ENCODE peak calls at places on chromosomes 13 and 19, in nine cellular contexts. One of them, this sample, is unnamed.

GRCh38 chr13:46716821-46717220 is 80.1 kb downstream of the ESD start:
- DNase-seq in mucosa of descending colon: no peak
- DNase-seq in fibroblast of the aortic adventitia: no peak
- DNase-seq in iPS-NIHi11: no peak
- DNase-seq in NCI-H1105 treated with DMSO at 0.1 percent for 48 hours: no peak
- DNase-seq in psoas muscle: no peak
- DNase-seq in activated effector memory CD4-positive, alpha-beta T cell treated with Interleukin-2 at 50 U/mL for 16 hours: no peak
- DNase-seq in AG20443: no peak
- DNase-seq in body of pancreas: no peak
- DNase-seq in this sample: peak

GRCh38 chr19:2798733-2799132 is 13.4 kb downstream of the THOP1 start:
- DNase-seq in mucosa of descending colon: no peak
- DNase-seq in fibroblast of the aortic adventitia: peak
- DNase-seq in iPS-NIHi11: no peak
- DNase-seq in NCI-H1105 treated with DMSO at 0.1 percent for 48 hours: no peak
- DNase-seq in psoas muscle: peak
- DNase-seq in activated effector memory CD4-positive, alpha-beta T cell treated with Interleukin-2 at 50 U/mL for 16 hours: no peak
- DNase-seq in AG20443: peak
- DNase-seq in body of pancreas: peak
- DNase-seq in this sample: no peak

GRCh38 chr19:35059799-35060091 is 18.2 kb downstream of the HPN start:
- DNase-seq in mucosa of descending colon: no peak
- DNase-seq in fibroblast of the aortic adventitia: no peak
- DNase-seq in iPS-NIHi11: no peak
- DNase-seq in NCI-H1105 treated with DMSO at 0.1 percent for 48 hours: no peak
- DNase-seq in psoas muscle: no peak
- DNase-seq in activated effector memory CD4-positive, alpha-beta T cell treated with Interleukin-2 at 50 U/mL for 16 hours: no peak
- DNase-seq in AG20443: no peak
- DNase-seq in body of pancreas: no peak
- DNase-seq in this sample: no peak

GRCh38 chr13:33882804-33883203 is 64.9 kb downstream of the RFC3 start:
- DNase-seq in mucosa of descending colon: no peak
- DNase-seq in fibroblast of the aortic adventitia: no peak
- DNase-seq in iPS-NIHi11: no peak
- DNase-seq in NCI-H1105 treated with DMSO at 0.1 percent for 48 hours: no peak
- DNase-seq in psoas muscle: no peak
- DNase-seq in activated effector memory CD4-positive, alpha-beta T cell treated with Interleukin-2 at 50 U/mL for 16 hours: no peak
- DNase-seq in AG20443: no peak
- DNase-seq in body of pancreas: no peak
- DNase-seq in this sample: no peak

GRCh38 chr19:6501740-6502648 is at the start of gene TUBB4A:
- DNase-seq in mucosa of descending colon: no peak
- DNase-seq in fibroblast of the aortic adventitia: no peak
- DNase-seq in iPS-NIHi11: peak
- DNase-seq in NCI-H1105 treated with DMSO at 0.1 percent for 48 hours: no peak
- DNase-seq in psoas muscle: peak
- DNase-seq in activated effector memory CD4-positive, alpha-beta T cell treated with Interleukin-2 at 50 U/mL for 16 hours: no peak
- DNase-seq in AG20443: peak
- DNase-seq in body of pancreas: no peak
- DNase-seq in this sample: no peak

GRCh38 chr13:46552302-46552680 is 679 bp upstream of the LRCH1 start:
- DNase-seq in mucosa of descending colon: peak
- DNase-seq in fibroblast of the aortic adventitia: no peak
- DNase-seq in iPS-NIHi11: no peak
- DNase-seq in NCI-H1105 treated with DMSO at 0.1 percent for 48 hours: no peak
- DNase-seq in psoas muscle: no peak
- DNase-seq in activated effector memory CD4-positive, alpha-beta T cell treated with Interleukin-2 at 50 U/mL for 16 hours: no peak
- DNase-seq in AG20443: no peak
- DNase-seq in body of pancreas: no peak
- DNase-seq in this sample: no peak

GRCh38 chr19:38057954-38058690 is 151.1 kb downstream of the SIPA1L3 start:
- DNase-seq in mucosa of descending colon: peak
- DNase-seq in fibroblast of the aortic adventitia: no peak
- DNase-seq in iPS-NIHi11: no peak
- DNase-seq in NCI-H1105 treated with DMSO at 0.1 percent for 48 hours: no peak
- DNase-seq in psoas muscle: no peak
- DNase-seq in activated effector memory CD4-positive, alpha-beta T cell treated with Interleukin-2 at 50 U/mL for 16 hours: no peak
- DNase-seq in AG20443: no peak
- DNase-seq in body of pancreas: peak
- DNase-seq in this sample: no peak

GRCh38 chr19:34316741-34317241 is 48.2 kb upstream of the GPI start:
- DNase-seq in mucosa of descending colon: no peak
- DNase-seq in fibroblast of the aortic adventitia: no peak
- DNase-seq in iPS-NIHi11: no peak
- DNase-seq in NCI-H1105 treated with DMSO at 0.1 percent for 48 hours: no peak
- DNase-seq in psoas muscle: no peak
- DNase-seq in activated effector memory CD4-positive, alpha-beta T cell treated with Interleukin-2 at 50 U/mL for 16 hours: no peak
- DNase-seq in AG20443: peak
- DNase-seq in body of pancreas: no peak
- DNase-seq in this sample: peak

GRCh38 chr13:109949395-109949794 is 163.0 kb upstream of the IRS2 start:
- DNase-seq in mucosa of descending colon: no peak
- DNase-seq in fibroblast of the aortic adventitia: peak
- DNase-seq in iPS-NIHi11: no peak
- DNase-seq in NCI-H1105 treated with DMSO at 0.1 percent for 48 hours: no peak
- DNase-seq in psoas muscle: no peak
- DNase-seq in activated effector memory CD4-positive, alpha-beta T cell treated with Interleukin-2 at 50 U/mL for 16 hours: no peak
- DNase-seq in AG20443: no peak
- DNase-seq in body of pancreas: no peak
- DNase-seq in this sample: no peak

GRCh38 chr19:17996826-17997316 is 11.1 kb upstream of the ARRDC2 start:
- DNase-seq in mucosa of descending colon: peak
- DNase-seq in fibroblast of the aortic adventitia: peak
- DNase-seq in iPS-NIHi11: peak
- DNase-seq in NCI-H1105 treated with DMSO at 0.1 percent for 48 hours: peak
- DNase-seq in psoas muscle: peak
- DNase-seq in activated effector memory CD4-positive, alpha-beta T cell treated with Interleukin-2 at 50 U/mL for 16 hours: peak
- DNase-seq in AG20443: peak
- DNase-seq in body of pancreas: peak
- DNase-seq in this sample: peak

GRCh38 chr13:50894042-50894441 is 15.5 kb upstream of the RNASEH2B start:
- DNase-seq in mucosa of descending colon: no peak
- DNase-seq in fibroblast of the aortic adventitia: no peak
- DNase-seq in iPS-NIHi11: no peak
- DNase-seq in NCI-H1105 treated with DMSO at 0.1 percent for 48 hours: no peak
- DNase-seq in psoas muscle: no peak
- DNase-seq in activated effector memory CD4-positive, alpha-beta T cell treated with Interleukin-2 at 50 U/mL for 16 hours: no peak
- DNase-seq in AG20443: no peak
- DNase-seq in body of pancreas: no peak
- DNase-seq in this sample: no peak

GRCh38 chr19:45913874-45914830 is at the start of gene NANOS2:
- DNase-seq in mucosa of descending colon: no peak
- DNase-seq in fibroblast of the aortic adventitia: peak
- DNase-seq in iPS-NIHi11: peak
- DNase-seq in NCI-H1105 treated with DMSO at 0.1 percent for 48 hours: no peak
- DNase-seq in psoas muscle: peak
- DNase-seq in activated effector memory CD4-positive, alpha-beta T cell treated with Interleukin-2 at 50 U/mL for 16 hours: no peak
- DNase-seq in AG20443: no peak
- DNase-seq in body of pancreas: no peak
- DNase-seq in this sample: no peak

GRCh38 chr19:19444694-19445155 is 39.2 kb downstream of the GATAD2A start:
- DNase-seq in mucosa of descending colon: peak
- DNase-seq in fibroblast of the aortic adventitia: peak
- DNase-seq in iPS-NIHi11: no peak
- DNase-seq in NCI-H1105 treated with DMSO at 0.1 percent for 48 hours: no peak
- DNase-seq in psoas muscle: no peak
- DNase-seq in activated effector memory CD4-positive, alpha-beta T cell treated with Interleukin-2 at 50 U/mL for 16 hours: peak
- DNase-seq in AG20443: peak
- DNase-seq in body of pancreas: no peak
- DNase-seq in this sample: no peak

GRCh38 chr19:33998739-33999345 is 173.5 kb upstream of the LSM14A start:
- DNase-seq in mucosa of descending colon: no peak
- DNase-seq in fibroblast of the aortic adventitia: peak
- DNase-seq in iPS-NIHi11: no peak
- DNase-seq in NCI-H1105 treated with DMSO at 0.1 percent for 48 hours: peak
- DNase-seq in psoas muscle: no peak
- DNase-seq in activated effector memory CD4-positive, alpha-beta T cell treated with Interleukin-2 at 50 U/mL for 16 hours: no peak
- DNase-seq in AG20443: no peak
- DNase-seq in body of pancreas: no peak
- DNase-seq in this sample: peak

GRCh38 chr19:756232-756631 is 5.3 kb downstream of the MISP start:
- DNase-seq in mucosa of descending colon: no peak
- DNase-seq in fibroblast of the aortic adventitia: no peak
- DNase-seq in iPS-NIHi11: peak
- DNase-seq in NCI-H1105 treated with DMSO at 0.1 percent for 48 hours: no peak
- DNase-seq in psoas muscle: no peak
- DNase-seq in activated effector memory CD4-positive, alpha-beta T cell treated with Interleukin-2 at 50 U/mL for 16 hours: no peak
- DNase-seq in AG20443: peak
- DNase-seq in body of pancreas: no peak
- DNase-seq in this sample: peak

GRCh38 chr13:46773556-46773955 is 23.4 kb downstream of the ESD start:
- DNase-seq in mucosa of descending colon: no peak
- DNase-seq in fibroblast of the aortic adventitia: no peak
- DNase-seq in iPS-NIHi11: no peak
- DNase-seq in NCI-H1105 treated with DMSO at 0.1 percent for 48 hours: no peak
- DNase-seq in psoas muscle: no peak
- DNase-seq in activated effector memory CD4-positive, alpha-beta T cell treated with Interleukin-2 at 50 U/mL for 16 hours: no peak
- DNase-seq in AG20443: no peak
- DNase-seq in body of pancreas: no peak
- DNase-seq in this sample: no peak

GRCh38 chr13:74730556-74731331 is 596.5 kb upstream of the KLF12 start:
- DNase-seq in mucosa of descending colon: no peak
- DNase-seq in fibroblast of the aortic adventitia: peak
- DNase-seq in iPS-NIHi11: no peak
- DNase-seq in NCI-H1105 treated with DMSO at 0.1 percent for 48 hours: no peak
- DNase-seq in psoas muscle: no peak
- DNase-seq in activated effector memory CD4-positive, alpha-beta T cell treated with Interleukin-2 at 50 U/mL for 16 hours: no peak
- DNase-seq in AG20443: no peak
- DNase-seq in body of pancreas: no peak
- DNase-seq in this sample: no peak

GRCh38 chr19:48290923-48291700 is 21.2 kb downstream of the ZNF114 start:
- DNase-seq in mucosa of descending colon: peak
- DNase-seq in fibroblast of the aortic adventitia: peak
- DNase-seq in iPS-NIHi11: peak
- DNase-seq in NCI-H1105 treated with DMSO at 0.1 percent for 48 hours: peak
- DNase-seq in psoas muscle: peak
- DNase-seq in activated effector memory CD4-positive, alpha-beta T cell treated with Interleukin-2 at 50 U/mL for 16 hours: peak
- DNase-seq in AG20443: peak
- DNase-seq in body of pancreas: peak
- DNase-seq in this sample: peak

GRCh38 chr13:25224151-25224550 is 52.1 kb upstream of the AMER2 start:
- DNase-seq in mucosa of descending colon: no peak
- DNase-seq in fibroblast of the aortic adventitia: no peak
- DNase-seq in iPS-NIHi11: no peak
- DNase-seq in NCI-H1105 treated with DMSO at 0.1 percent for 48 hours: no peak
- DNase-seq in psoas muscle: no peak
- DNase-seq in activated effector memory CD4-positive, alpha-beta T cell treated with Interleukin-2 at 50 U/mL for 16 hours: no peak
- DNase-seq in AG20443: no peak
- DNase-seq in body of pancreas: no peak
- DNase-seq in this sample: no peak

GRCh38 chr19:56155124-56155687 is 14.1 kb downstream of the ZNF444 start:
- DNase-seq in mucosa of descending colon: no peak
- DNase-seq in fibroblast of the aortic adventitia: no peak
- DNase-seq in iPS-NIHi11: peak
- DNase-seq in NCI-H1105 treated with DMSO at 0.1 percent for 48 hours: no peak
- DNase-seq in psoas muscle: no peak
- DNase-seq in activated effector memory CD4-positive, alpha-beta T cell treated with Interleukin-2 at 50 U/mL for 16 hours: no peak
- DNase-seq in AG20443: no peak
- DNase-seq in body of pancreas: peak
- DNase-seq in this sample: no peak

GRCh38 chr13:25886438-25887214 is 165.2 kb downstream of the SHISA2 start:
- DNase-seq in mucosa of descending colon: no peak
- DNase-seq in fibroblast of the aortic adventitia: no peak
- DNase-seq in iPS-NIHi11: no peak
- DNase-seq in NCI-H1105 treated with DMSO at 0.1 percent for 48 hours: no peak
- DNase-seq in psoas muscle: no peak
- DNase-seq in activated effector memory CD4-positive, alpha-beta T cell treated with Interleukin-2 at 50 U/mL for 16 hours: no peak
- DNase-seq in AG20443: no peak
- DNase-seq in body of pancreas: no peak
- DNase-seq in this sample: peak

GRCh38 chr19:33481863-33482262 is 39.7 kb downstream of the PEPD start:
- DNase-seq in mucosa of descending colon: no peak
- DNase-seq in fibroblast of the aortic adventitia: no peak
- DNase-seq in iPS-NIHi11: no peak
- DNase-seq in NCI-H1105 treated with DMSO at 0.1 percent for 48 hours: no peak
- DNase-seq in psoas muscle: no peak
- DNase-seq in activated effector memory CD4-positive, alpha-beta T cell treated with Interleukin-2 at 50 U/mL for 16 hours: no peak
- DNase-seq in AG20443: no peak
- DNase-seq in body of pancreas: no peak
- DNase-seq in this sample: no peak

GRCh38 chr13:35210234-35210633 is 266.3 kb downstream of the MAB21L1 start:
- DNase-seq in mucosa of descending colon: no peak
- DNase-seq in fibroblast of the aortic adventitia: peak
- DNase-seq in iPS-NIHi11: no peak
- DNase-seq in NCI-H1105 treated with DMSO at 0.1 percent for 48 hours: no peak
- DNase-seq in psoas muscle: no peak
- DNase-seq in activated effector memory CD4-positive, alpha-beta T cell treated with Interleukin-2 at 50 U/mL for 16 hours: no peak
- DNase-seq in AG20443: no peak
- DNase-seq in body of pancreas: no peak
- DNase-seq in this sample: peak

GRCh38 chr13:41054919-41055619 is 6.2 kb upstream of the WBP4 start:
- DNase-seq in mucosa of descending colon: no peak
- DNase-seq in fibroblast of the aortic adventitia: no peak
- DNase-seq in iPS-NIHi11: no peak
- DNase-seq in NCI-H1105 treated with DMSO at 0.1 percent for 48 hours: no peak
- DNase-seq in psoas muscle: no peak
- DNase-seq in activated effector memory CD4-positive, alpha-beta T cell treated with Interleukin-2 at 50 U/mL for 16 hours: no peak
- DNase-seq in AG20443: no peak
- DNase-seq in body of pancreas: no peak
- DNase-seq in this sample: no peak

GRCh38 chr13:46182491-46182877 is 507 bp upstream of the LCP1 start:
- DNase-seq in mucosa of descending colon: no peak
- DNase-seq in fibroblast of the aortic adventitia: no peak
- DNase-seq in iPS-NIHi11: peak
- DNase-seq in NCI-H1105 treated with DMSO at 0.1 percent for 48 hours: no peak
- DNase-seq in psoas muscle: no peak
- DNase-seq in activated effector memory CD4-positive, alpha-beta T cell treated with Interleukin-2 at 50 U/mL for 16 hours: no peak
- DNase-seq in AG20443: no peak
- DNase-seq in body of pancreas: no peak
- DNase-seq in this sample: no peak

GRCh38 chr13:20054586-20054985 is 96.1 kb downstream of the ZMYM2 start:
- DNase-seq in mucosa of descending colon: no peak
- DNase-seq in fibroblast of the aortic adventitia: no peak
- DNase-seq in iPS-NIHi11: no peak
- DNase-seq in NCI-H1105 treated with DMSO at 0.1 percent for 48 hours: no peak
- DNase-seq in psoas muscle: no peak
- DNase-seq in activated effector memory CD4-positive, alpha-beta T cell treated with Interleukin-2 at 50 U/mL for 16 hours: no peak
- DNase-seq in AG20443: no peak
- DNase-seq in body of pancreas: no peak
- DNase-seq in this sample: peak

GRCh38 chr13:87166348-87166747 is 504.8 kb upstream of the SLITRK5 start:
- DNase-seq in mucosa of descending colon: no peak
- DNase-seq in fibroblast of the aortic adventitia: no peak
- DNase-seq in iPS-NIHi11: no peak
- DNase-seq in NCI-H1105 treated with DMSO at 0.1 percent for 48 hours: no peak
- DNase-seq in psoas muscle: no peak
- DNase-seq in activated effector memory CD4-positive, alpha-beta T cell treated with Interleukin-2 at 50 U/mL for 16 hours: no peak
- DNase-seq in AG20443: no peak
- DNase-seq in body of pancreas: no peak
- DNase-seq in this sample: no peak

GRCh38 chr13:43764349-43764748 is 22.4 kb downstream of the ENOX1 start:
- DNase-seq in mucosa of descending colon: no peak
- DNase-seq in fibroblast of the aortic adventitia: no peak
- DNase-seq in iPS-NIHi11: no peak
- DNase-seq in NCI-H1105 treated with DMSO at 0.1 percent for 48 hours: no peak
- DNase-seq in psoas muscle: no peak
- DNase-seq in activated effector memory CD4-positive, alpha-beta T cell treated with Interleukin-2 at 50 U/mL for 16 hours: no peak
- DNase-seq in AG20443: no peak
- DNase-seq in body of pancreas: no peak
- DNase-seq in this sample: no peak

GRCh38 chr13:37270206-37271001 is 164.9 kb upstream of the CSNK1A1L start:
- DNase-seq in mucosa of descending colon: no peak
- DNase-seq in fibroblast of the aortic adventitia: no peak
- DNase-seq in iPS-NIHi11: no peak
- DNase-seq in NCI-H1105 treated with DMSO at 0.1 percent for 48 hours: no peak
- DNase-seq in psoas muscle: no peak
- DNase-seq in activated effector memory CD4-positive, alpha-beta T cell treated with Interleukin-2 at 50 U/mL for 16 hours: no peak
- DNase-seq in AG20443: no peak
- DNase-seq in body of pancreas: no peak
- DNase-seq in this sample: no peak

GRCh38 chr19:33641261-33641660 is 19.5 kb downstream of the CHST8 start:
- DNase-seq in mucosa of descending colon: no peak
- DNase-seq in fibroblast of the aortic adventitia: no peak
- DNase-seq in iPS-NIHi11: no peak
- DNase-seq in NCI-H1105 treated with DMSO at 0.1 percent for 48 hours: no peak
- DNase-seq in psoas muscle: no peak
- DNase-seq in activated effector memory CD4-positive, alpha-beta T cell treated with Interleukin-2 at 50 U/mL for 16 hours: no peak
- DNase-seq in AG20443: peak
- DNase-seq in body of pancreas: no peak
- DNase-seq in this sample: no peak

GRCh38 chr19:6811378-6811777 is 38.9 kb downstream of the VAV1 start:
- DNase-seq in mucosa of descending colon: no peak
- DNase-seq in fibroblast of the aortic adventitia: no peak
- DNase-seq in iPS-NIHi11: no peak
- DNase-seq in NCI-H1105 treated with DMSO at 0.1 percent for 48 hours: no peak
- DNase-seq in psoas muscle: no peak
- DNase-seq in activated effector memory CD4-positive, alpha-beta T cell treated with Interleukin-2 at 50 U/mL for 16 hours: no peak
- DNase-seq in AG20443: no peak
- DNase-seq in body of pancreas: no peak
- DNase-seq in this sample: no peak

This sample was measured in adipocyte.